ENCODE peak calls at places on chromosomes 2 and 18, in ten cellular contexts. V is cardiac muscle cell, J is AG10803, G is choroid plexus epithelial cell, B is type B pancreatic cell, A is mesothelial cell of epicardium, H is RWPE1, I is stomach, T is fibroblast of mammary gland, P is HFFc6. Z is an unnamed sample.

GRCh38 chr2:158725496-158725895 is 69.6 kb upstream of the DAPL1 start:
- DNase-seq in V (no peak), J (no peak), G (peak), B (no peak), A (no peak), H (no peak), I (no peak), T (no peak), P (no peak), Z (no peak)

GRCh38 chr2:238846503-238847431 is 1.1 kb upstream of the TWIST2 start:
- DNase-seq in V (peak), J (peak), G (peak), B (no peak), A (no peak), H (no peak), I (no peak), T (no peak), P (no peak), Z (peak)

GRCh38 chr2:62672601-62673000 is 32.9 kb upstream of the EHBP1 start:
- DNase-seq in V (peak), J (peak), G (peak), B (no peak), A (peak), H (no peak), I (no peak), T (no peak), P (peak), Z (peak)

GRCh38 chr2:233108611-233109490 is 48.7 kb downstream of the INPP5D start:
- DNase-seq in V (no peak), J (no peak), G (no peak), B (no peak), A (no peak), H (no peak), I (no peak), T (no peak), P (no peak), Z (no peak)

GRCh38 chr2:223563462-223563861 is 38.7 kb downstream of the SCG2 start:
- DNase-seq in V (peak), J (peak), G (peak), B (no peak), A (no peak), H (peak), I (no peak), T (peak), P (peak), Z (peak)

GRCh38 chr2:174654429-174654941 is 56.9 kb upstream of the WIPF1 start:
- DNase-seq in V (peak), J (no peak), G (peak), B (no peak), A (no peak), H (no peak), I (no peak), T (peak), P (no peak), Z (peak)

GRCh38 chr2:174149530-174149929 is 98.8 kb downstream of the OLA1 start:
- DNase-seq in V (no peak), J (no peak), G (no peak), B (no peak), A (no peak), H (no peak), I (no peak), T (no peak), P (no peak), Z (no peak)

GRCh38 chr2:24124003-24124585 is 825 bp downstream of the FAM228B start:
- DNase-seq in V (peak), J (peak), G (no peak), B (no peak), A (no peak), H (no peak), I (no peak), T (peak), P (no peak), Z (peak)

GRCh38 chr2:32422133-32422532 is 65.3 kb downstream of the BIRC6 start:
- DNase-seq in V (no peak), J (peak), G (no peak), B (no peak), A (no peak), H (no peak), I (no peak), T (no peak), P (peak), Z (no peak)

GRCh38 chr2:108616290-108616689 is 82.0 kb downstream of the LIMS1 start:
- DNase-seq in V (no peak), J (no peak), G (no peak), B (no peak), A (no peak), H (no peak), I (no peak), T (no peak), P (no peak), Z (no peak)

GRCh38 chr18:68417826-68418225 is 297.1 kb downstream of the TMX3 start:
- DNase-seq in V (peak), J (peak), G (peak), B (no peak), A (no peak), H (no peak), I (no peak), T (peak), P (peak), Z (no peak)

GRCh38 chr2:235533203-235533602 is 39.4 kb downstream of the AGAP1 start:
- DNase-seq in V (no peak), J (peak), G (no peak), B (no peak), A (no peak), H (no peak), I (no peak), T (peak), P (no peak), Z (no peak)

GRCh38 chr2:63027220-63027619 is 23.4 kb upstream of the OTX1 start:
- DNase-seq in V (no peak), J (no peak), G (no peak), B (no peak), A (no peak), H (no peak), I (no peak), T (no peak), P (no peak), Z (no peak)

GRCh38 chr2:173716458-173717052 is 248.6 kb downstream of the SP3 start:
- DNase-seq in V (no peak), J (no peak), G (no peak), B (no peak), A (no peak), H (peak), I (no peak), T (no peak), P (no peak), Z (peak)

GRCh38 chr2:143160732-143161707 is 31.8 kb downstream of the ARHGAP15 start:
- DNase-seq in V (no peak), J (no peak), G (no peak), B (no peak), A (no peak), H (no peak), I (no peak), T (no peak), P (no peak), Z (no peak)

GRCh38 chr2:239882335-239882734 is 142.8 kb downstream of the NDUFA10 start:
- DNase-seq in V (peak), J (peak), G (peak), B (peak), A (peak), H (peak), I (peak), T (peak), P (no peak), Z (no peak)

GRCh38 chr2:183207110-183207509 is 82.9 kb downstream of the NUP35 start:
- DNase-seq in V (peak), J (peak), G (peak), B (no peak), A (no peak), H (no peak), I (no peak), T (peak), P (peak), Z (peak)

GRCh38 chr2:174014699-174015070 is 49.5 kb upstream of the SP3 start:
- DNase-seq in V (no peak), J (peak), G (no peak), B (no peak), A (no peak), H (no peak), I (no peak), T (no peak), P (no peak), Z (no peak)

GRCh38 chr2:18588049-18588448 is 1.3 kb downstream of the NT5C1B start:
- DNase-seq in V (no peak), J (no peak), G (no peak), B (no peak), A (no peak), H (no peak), I (no peak), T (peak), P (no peak), Z (no peak)

GRCh38 chr2:15348028-15348427 is 213.1 kb downstream of the NBAS start:
- DNase-seq in V (no peak), J (no peak), G (no peak), B (no peak), A (no peak), H (no peak), I (no peak), T (no peak), P (no peak), Z (no peak)

GRCh38 chr2:200274116-200275075 is 32.1 kb upstream of the SPATS2L start:
- DNase-seq in V (peak), J (peak), G (no peak), B (no peak), A (no peak), H (no peak), I (no peak), T (no peak), P (no peak), Z (no peak)

GRCh38 chr2:120947327-120947726 is 211.7 kb downstream of the GLI2 start:
- DNase-seq in V (no peak), J (no peak), G (no peak), B (no peak), A (no peak), H (no peak), I (no peak), T (no peak), P (no peak), Z (no peak)

GRCh38 chr2:160375802-160376469 is 117.7 kb downstream of the RBMS1 start:
- DNase-seq in V (peak), J (peak), G (peak), B (no peak), A (no peak), H (no peak), I (no peak), T (peak), P (peak), Z (peak)

GRCh38 chr2:40497251-40497859 is 45.5 kb upstream of the SLC8A1 start:
- DNase-seq in V (no peak), J (no peak), G (no peak), B (no peak), A (no peak), H (no peak), I (no peak), T (peak), P (no peak), Z (no peak)

GRCh38 chr2:31828891-31829290 is 181.9 kb downstream of the MEMO1 start:
- DNase-seq in V (no peak), J (no peak), G (no peak), B (no peak), A (no peak), H (no peak), I (no peak), T (peak), P (peak), Z (no peak)

GRCh38 chr2:240913810-240914644 is 7.9 kb downstream of the CROCC2 start:
- DNase-seq in V (peak), J (peak), G (peak), B (peak), A (peak), H (peak), I (peak), T (peak), P (no peak), Z (peak)

GRCh38 chr2:1856922-1857321 is 112.6 kb upstream of the PXDN start:
- DNase-seq in V (peak), J (peak), G (peak), B (no peak), A (no peak), H (no peak), I (no peak), T (peak), P (peak), Z (peak)

GRCh38 chr18:22344908-22345670 is 72.6 kb downstream of the CTAGE1 start:
- DNase-seq in V (no peak), J (no peak), G (peak), B (no peak), A (no peak), H (no peak), I (no peak), T (no peak), P (no peak), Z (no peak)

GRCh38 chr18:58216071-58216471 is 172.0 kb downstream of the NEDD4L start:
- DNase-seq in V (peak), J (peak), G (no peak), B (no peak), A (no peak), H (no peak), I (no peak), T (peak), P (no peak), Z (no peak)

GRCh38 chr2:200901459-200902072 is 12.4 kb downstream of the NIF3L1 start:
- DNase-seq in V (peak), J (peak), G (peak), B (no peak), A (peak), H (peak), I (peak), T (peak), P (peak), Z (peak)

GRCh38 chr2:106523980-106524665 is 37.0 kb downstream of the CD8B2 start:
- DNase-seq in V (no peak), J (no peak), G (no peak), B (no peak), A (no peak), H (no peak), I (no peak), T (no peak), P (no peak), Z (no peak)

GRCh38 chr2:96601382-96602292 is 36.5 kb downstream of the KANSL3 start:
- DNase-seq in V (no peak), J (no peak), G (no peak), B (no peak), A (no peak), H (no peak), I (peak), T (no peak), P (no peak), Z (no peak)

GRCh38 chr18:7904529-7904928 is 337.4 kb downstream of the PTPRM start:
- DNase-seq in V (no peak), J (peak), G (peak), B (no peak), A (no peak), H (peak), I (no peak), T (peak), P (peak), Z (peak)

GRCh38 chr18:36592282-36592681 is 236.5 kb downstream of the TPGS2 start:
- DNase-seq in V (no peak), J (no peak), G (no peak), B (no peak), A (no peak), H (no peak), I (no peak), T (peak), P (no peak), Z (no peak)

GRCh38 chr2:230321031-230321430 is 6.0 kb upstream of the SP140L start:
- DNase-seq in V (no peak), J (no peak), G (no peak), B (no peak), A (no peak), H (no peak), I (no peak), T (no peak), P (no peak), Z (no peak)

GRCh38 chr2:30269771-30270145 is 38.4 kb downstream of the LBH start:
- DNase-seq in V (no peak), J (no peak), G (no peak), B (no peak), A (no peak), H (no peak), I (no peak), T (no peak), P (no peak), Z (no peak)
- TF ChIP-seq CTCF in V (no peak), J (no peak), G (no peak), B (no peak), A (no peak), H (no peak), I (no peak), T (no peak), P (no peak), Z (no peak)

DNA sequence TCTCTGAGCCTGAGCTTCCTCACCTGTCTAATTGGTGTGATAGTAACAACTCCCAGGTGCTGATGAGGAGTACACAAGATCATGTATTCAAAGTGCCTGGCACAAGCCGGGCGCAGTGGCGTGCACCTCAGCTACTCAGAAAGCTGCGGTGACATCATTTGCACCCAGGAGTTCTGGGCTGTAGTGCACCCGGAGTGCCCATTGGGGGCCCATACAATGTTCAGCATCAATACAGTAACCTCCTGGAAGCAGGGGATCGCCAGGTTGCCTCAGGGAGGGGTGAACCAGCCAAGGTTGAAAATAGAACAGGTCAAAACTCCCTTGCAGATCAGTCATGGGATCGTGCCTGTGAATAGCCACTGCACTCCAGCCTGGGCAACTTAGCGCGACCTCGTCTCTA is 11.2 kb upstream of the C1QL2 start:
- DNase-seq in V (no peak), J (no peak), G (no peak), B (no peak), A (no peak), H (no peak), I (no peak), T (no peak), P (no peak), Z (no peak)
- TF ChIP-seq CTCF in V (no peak), J (no peak), G (no peak), B (no peak), A (no peak), H (no peak), I (no peak), T (no peak), P (no peak), Z (no peak)

DNA sequence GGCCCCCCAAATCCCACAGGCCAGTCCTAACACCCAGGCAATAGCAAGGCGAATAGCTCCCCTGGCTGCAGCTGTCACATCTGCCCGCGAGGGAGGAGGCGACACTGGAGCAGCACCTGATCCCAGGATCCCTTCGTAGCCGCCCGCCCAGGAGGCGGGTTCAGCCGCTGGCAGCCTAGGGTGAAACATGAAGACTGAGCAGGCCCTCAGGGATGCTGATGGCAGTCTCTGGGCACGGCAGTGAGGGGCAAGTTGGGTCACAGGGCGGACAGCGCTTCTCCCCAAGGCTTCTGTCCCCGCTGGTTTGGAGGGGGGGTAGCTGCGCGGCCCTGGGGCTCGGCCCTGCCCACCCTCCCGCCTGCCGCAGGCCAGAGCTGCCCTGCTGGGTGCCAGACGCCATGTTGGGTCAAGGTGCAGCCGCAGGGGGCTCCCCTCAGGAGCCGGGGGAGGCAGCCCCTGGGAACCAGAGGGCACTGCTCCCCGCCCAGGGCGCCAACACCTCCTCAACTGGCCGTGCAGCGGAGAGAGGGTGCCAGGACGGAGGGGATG is 1.9 kb downstream of the DNMT3A start:
- DNase-seq in V (no peak), J (no peak), G (no peak), B (no peak), A (no peak), H (no peak), I (peak), T (no peak), P (no peak), Z (no peak)
- TF ChIP-seq CTCF in V (no peak), J (no peak), G (peak), B (no peak), A (no peak), H (no peak), I (no peak), T (no peak), P (no peak), Z (no peak)

GRCh38 chr2:131580187-131580586 is 52.5 kb downstream of the CCDC74A start:
- DNase-seq in V (no peak), J (no peak), G (no peak), B (no peak), A (no peak), H (no peak), I (no peak), T (no peak), P (no peak), Z (no peak)
- TF ChIP-seq CTCF in V (no peak), J (no peak), G (no peak), B (no peak), A (no peak), H (no peak), I (no peak), T (no peak), P (no peak), Z (no peak)

GRCh38 chr2:42928692-42929576 is 136.6 kb upstream of the HAAO start:
- DNase-seq in V (peak), J (peak), G (peak), B (no peak), A (no peak), H (no peak), I (no peak), T (peak), P (no peak), Z (no peak)
- TF ChIP-seq CTCF in V (peak), J (peak), G (peak), B (peak), A (peak), H (no peak), I (peak), T (peak), P (peak), Z (peak)

GRCh38 chr18:13103366-13103765 is 112.2 kb downstream of the CEP192 start:
- DNase-seq in V (no peak), J (no peak), G (peak), B (no peak), A (no peak), H (no peak), I (no peak), T (peak), P (no peak), Z (no peak)
- TF ChIP-seq CTCF in V (peak), J (peak), G (peak), B (peak), A (peak), H (peak), I (no peak), T (peak), P (peak), Z (peak)

GRCh38 chr2:53945538-53945937 is 25.3 kb downstream of the PSME4 start:
- DNase-seq in V (no peak), J (no peak), G (peak), B (no peak), A (no peak), H (no peak), I (no peak), T (no peak), P (no peak), Z (no peak)
- TF ChIP-seq CTCF in V (no peak), J (no peak), G (no peak), B (no peak), A (no peak), H (no peak), I (no peak), T (no peak), P (no peak), Z (no peak)